ENCODE peak calls at places on chromosomes 7 and 10, in four cellular contexts. K, D, L and C are unnamed samples.

GRCh38 chr10:14032406-14032998 is 298.2 kb downstream of the FRMD4A start:
- DNase-seq in K (peak; percentile 30), D (peak; percentile 66), L (no peak), C (no peak)

GRCh38 chr7:99563650-99564049 is 5.2 kb downstream of the ZNF655 start:
- DNase-seq in L (peak; percentile 51), D (no peak), K (no peak), C (no peak)

GRCh38 chr10:68992721-68993440 is 4.3 kb downstream of the KIFBP start:
- DNase-seq in K (no peak), D (no peak), L (peak; percentile 93), C (no peak)

GRCh38 chr7:16627236-16627635 is 18.3 kb downstream of the ANKMY2 start:
- DNase-seq in K (no peak), L (peak; percentile 45), D (no peak), C (no peak)

GRCh38 chr10:105729428-105729827 is 1088.3 kb downstream of the SORCS3 start:
- DNase-seq in K (no peak), D (no peak), L (no peak), C (no peak)

GRCh38 chr10:124994573-124995473 is 52.9 kb downstream of the ZRANB1 start:
- DNase-seq in K (no peak), L (no peak), D (no peak), C (no peak)

GRCh38 chr10:100724531-100725027 is 20.8 kb upstream of the PAX2 start:
- DNase-seq in L (no peak), K (no peak), D (no peak), C (no peak)

GRCh38 chr7:129499915-129500463 is 2.3 kb upstream of the SMKR1 start:
- DNase-seq in L (no peak), K (no peak), D (no peak), C (no peak)

GRCh38 chr10:88897019-88897853 is 17.2 kb downstream of the STAMBPL1 start:
- DNase-seq in K (peak; percentile 48), D (no peak), L (no peak), C (no peak)

GRCh38 chr7:106152313-106152665 is 40.2 kb upstream of the SYPL1 start:
- DNase-seq in L (no peak), D (no peak), K (no peak), C (no peak)

GRCh38 chr10:6204063-6204340 is 1.3 kb downstream of the PFKFB3 start:
- DNase-seq in K (no peak), L (no peak), D (peak; percentile 41), C (peak; percentile 7)

GRCh38 chr7:16816820-16817219 is 12.0 kb upstream of the AGR2 start:
- DNase-seq in L (no peak), D (no peak), K (no peak), C (no peak)

GRCh38 chr10:92699518-92700272 is 9.9 kb downstream of the HHEX start:
- DNase-seq in L (peak; percentile 46), K (no peak), D (peak; percentile 50), C (peak; percentile 24)

GRCh38 chr7:18518555-18518954 is 23.0 kb downstream of the HDAC9 start:
- DNase-seq in K (no peak), D (no peak), L (no peak), C (no peak)

GRCh38 chr10:90913774-90914420 is 7.0 kb downstream of the ANKRD1 start:
- DNase-seq in D (no peak), L (no peak), K (no peak), C (no peak)